ENCODE peak calls at places on chromosomes 7 and 10, in six cellular contexts. K, X, M, O, Z and T are unnamed samples.

GRCh38 chr10:13448216-13448615 is 80.6 kb downstream of the BEND7 start:
- DNase-seq in M (no peak), K (no peak), O (no peak), Z (no peak), X (no peak), T (peak; percentile 68)

GRCh38 chr10:126663880-126664279 is 6.6 kb downstream of the C10orf90 start:
- DNase-seq in M (peak; percentile 17), X (no peak), Z (no peak), O (no peak), K (no peak), T (peak; percentile 68)

GRCh38 chr7:73779517-73779916 is 9.4 kb upstream of the CLDN3 start:
- DNase-seq in K (no peak), M (no peak), X (no peak), O (no peak), Z (no peak), T (no peak)

GRCh38 chr7:4247106-4247876 is 434.8 kb upstream of the FOXK1 start:
- DNase-seq in X (no peak), Z (no peak), M (no peak), O (no peak), K (no peak), T (no peak)

GRCh38 chr10:120514035-120514620 is 57.1 kb downstream of the PLPP4 start:
- DNase-seq in K (peak; percentile 42), O (peak; percentile 78), X (no peak), Z (peak; percentile 20), M (peak; percentile 13), T (peak; percentile 6)

GRCh38 chr7:134276951-134277350 is 39.8 kb downstream of the SLC35B4 start:
- DNase-seq in X (no peak), O (no peak), K (no peak), Z (no peak), M (no peak), T (no peak)

GRCh38 chr7:31488562-31489203 is 25.2 kb upstream of the ITPRID1 start:
- DNase-seq in O (peak; percentile 66), M (peak; percentile 6), X (no peak), K (peak; percentile 71), Z (peak; percentile 68), T (peak; percentile 2)

GRCh38 chr10:49700997-49701396 is 21.5 kb downstream of the C10orf53 start:
- DNase-seq in M (no peak), O (no peak), K (no peak), X (no peak), Z (no peak), T (no peak)

GRCh38 chr7:100444311-100445278 is 8.3 kb upstream of the PPP1R35 start:
- DNase-seq in Z (peak; percentile 15), X (no peak), O (peak; percentile 56), M (peak; percentile 71), K (no peak), T (peak; percentile 98)

GRCh38 chr10:100766693-100767427 is 21.5 kb downstream of the PAX2 start:
- DNase-seq in O (no peak), K (no peak), Z (no peak), M (no peak), X (no peak), T (no peak)
- TF ChIP-seq CTCF in O (no peak), K (no peak), Z (no peak), M (no peak), X (no peak), T (no peak)

DNA sequence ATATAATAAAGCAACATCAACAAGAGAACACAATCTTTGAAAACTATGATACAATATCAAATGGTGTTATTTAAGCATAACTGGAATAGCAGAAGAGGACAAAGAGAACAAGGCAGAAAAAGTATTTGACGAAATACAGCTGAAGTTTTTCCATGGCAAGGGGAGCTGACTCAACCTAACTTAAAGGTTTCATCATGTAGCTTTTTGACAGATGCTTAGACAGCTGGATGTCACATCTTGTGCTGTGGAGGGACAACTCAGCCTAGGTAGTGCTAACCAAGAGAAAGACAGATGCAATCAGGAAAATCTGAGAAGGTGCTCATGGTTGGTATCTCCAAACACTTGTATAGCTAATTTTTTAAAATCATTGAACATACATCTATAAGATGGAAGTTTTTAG is 208.2 kb downstream of the TFEC start:
- DNase-seq in Z (no peak), K (no peak), M (no peak), X (no peak), O (no peak), T (no peak)
- TF ChIP-seq CTCF in Z (no peak), K (no peak), M (no peak), X (no peak), O (no peak), T (no peak)

DNA sequence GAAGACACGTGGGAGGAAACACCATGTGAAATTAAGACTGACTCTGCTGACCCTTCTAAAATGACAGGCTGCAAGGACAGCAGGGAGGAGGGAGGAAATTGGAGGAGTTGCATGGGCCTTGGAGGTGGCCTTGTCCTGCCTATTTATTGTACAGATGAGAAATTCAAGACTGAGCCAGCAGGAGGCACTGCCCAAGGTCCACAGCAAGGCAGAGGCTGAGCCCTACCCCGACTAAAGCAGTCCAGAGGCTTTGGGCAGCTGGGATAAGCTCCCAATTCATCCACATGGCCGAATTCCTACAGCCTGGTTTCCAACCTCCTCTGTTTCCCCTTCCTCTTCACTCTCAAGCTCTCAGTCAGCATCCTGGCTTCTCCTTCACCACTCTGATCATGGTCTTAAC is 215.9 kb upstream of the ZMIZ1 start:
- DNase-seq in X (no peak), K (peak; percentile 46), M (no peak), Z (peak; percentile 25), O (peak; percentile 35), T (no peak)
- TF ChIP-seq CTCF in X (peak; percentile 37), K (peak; percentile 11), M (peak; percentile 25), Z (no peak), O (peak; percentile 40), T (no peak)

GRCh38 chr7:116173051-116174028 is 37.0 kb upstream of the TES start:
- DNase-seq in M (peak; percentile 28), K (no peak), Z (peak; percentile 40), X (no peak), O (peak; percentile 25), T (peak; percentile 34)
- TF ChIP-seq CTCF in M (peak; percentile 63), K (no peak), Z (peak; percentile 26), X (peak; percentile 83), O (peak; percentile 63), T (peak; percentile 19)

DNA sequence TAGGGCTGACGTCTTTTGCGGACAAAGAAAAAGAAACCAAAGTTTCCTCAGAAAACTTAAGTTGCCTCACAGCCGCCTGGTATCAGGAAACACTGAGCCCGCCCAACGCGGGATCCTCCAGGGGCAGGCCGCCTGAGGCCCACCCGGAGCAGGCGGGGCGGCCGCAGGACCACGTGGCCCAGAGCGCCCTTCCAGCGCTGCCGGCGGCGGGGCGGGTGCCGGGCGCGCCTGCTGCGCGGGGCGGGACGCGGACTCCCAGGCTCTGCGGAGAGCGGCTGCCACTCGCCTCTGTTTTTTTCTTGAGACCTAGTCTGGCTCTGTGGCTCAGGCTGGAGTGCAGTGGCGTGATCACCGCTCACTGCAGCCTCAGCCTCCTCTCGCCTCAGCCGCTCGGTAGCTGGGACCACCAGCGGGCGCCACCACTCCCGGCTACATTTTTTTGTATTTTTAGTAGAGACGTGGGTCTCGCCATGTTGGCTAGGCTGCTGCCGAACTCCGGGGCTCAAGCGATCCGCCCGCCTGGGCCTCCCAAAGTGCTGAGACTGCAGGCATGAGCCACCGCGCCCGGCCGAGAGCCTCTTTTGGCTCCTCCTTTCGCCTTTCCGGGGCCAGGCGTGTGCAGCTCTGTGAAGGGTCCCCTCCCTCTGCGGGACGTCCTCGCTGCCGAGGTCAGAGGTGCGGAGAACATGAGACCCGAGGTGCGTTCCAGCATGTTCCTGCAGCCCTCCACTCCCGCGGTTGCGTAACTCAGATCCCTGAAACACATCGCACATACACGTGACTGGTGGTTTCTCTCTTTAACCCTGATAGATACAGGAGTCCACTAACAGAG is 11.6 kb upstream of the HNRNPF start:
- DNase-seq in K (peak; percentile 90), Z (peak; percentile 84), M (peak; percentile 86), O (peak; percentile 59), X (no peak), T (peak; percentile 94)
- TF ChIP-seq CTCF in K (no peak), Z (peak; percentile 10), M (no peak), O (no peak), X (peak; percentile 35), T (peak; percentile 14)

DNA sequence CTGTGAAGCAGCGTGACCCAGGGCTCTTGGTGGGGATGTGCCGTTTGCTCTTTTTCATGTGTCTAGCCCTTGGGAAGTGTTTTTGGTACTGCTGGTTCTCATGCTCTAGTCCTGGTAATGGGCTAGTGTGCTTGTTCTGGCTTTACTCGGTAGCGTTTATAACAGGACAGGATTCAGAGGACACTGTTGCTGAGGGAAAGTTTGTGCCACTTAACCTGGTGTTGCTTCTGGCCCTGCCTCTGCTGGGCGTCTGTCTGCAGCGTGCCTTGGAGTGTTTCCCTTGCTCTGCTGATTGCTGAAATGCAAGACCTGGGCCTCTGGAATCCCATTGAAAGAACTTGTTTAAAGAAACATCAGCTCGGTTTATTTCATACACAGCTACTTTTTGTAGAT is 35.0 kb downstream of the INPP5A start:
- DNase-seq in Z (no peak), M (no peak), X (no peak), K (no peak), O (no peak), T (no peak)
- TF ChIP-seq CTCF in Z (no peak), M (no peak), X (no peak), K (no peak), O (no peak), T (no peak)

GRCh38 chr10:78249690-78250089 is 216.0 kb downstream of the RPS24 start:
- DNase-seq in K (no peak), X (no peak), M (no peak), O (no peak), Z (no peak), T (no peak)

GRCh38 chr10:78251041-78251434 is 217.4 kb downstream of the RPS24 start:
- DNase-seq in X (no peak), O (no peak), M (no peak), Z (no peak), K (no peak), T (no peak)

GRCh38 chr10:78247821-78248220 is 214.2 kb downstream of the RPS24 start:
- DNase-seq in X (no peak), M (no peak), Z (no peak), O (no peak), K (no peak), T (no peak)

GRCh38 chr10:78248651-78249464 is 215.2 kb downstream of the RPS24 start:
- DNase-seq in O (no peak), K (no peak), M (no peak), Z (no peak), X (no peak), T (peak; percentile 68)

GRCh38 chr10:78250313-78251040 is 216.8 kb downstream of the RPS24 start:
- DNase-seq in K (no peak), X (no peak), M (no peak), O (no peak), Z (no peak), T (no peak)
- TF ChIP-seq CTCF in K (no peak), X (no peak), M (no peak), O (no peak), Z (no peak), T (no peak)

GRCh38 chr7:148296994-148297644 is 293.4 kb upstream of the C7orf33 start:
- DNase-seq in X (no peak), Z (no peak), M (no peak), O (no peak), K (no peak), T (no peak)
- TF ChIP-seq CTCF in X (peak; percentile 22), Z (no peak), M (no peak), O (peak; percentile 33), K (no peak), T (no peak)

DNA sequence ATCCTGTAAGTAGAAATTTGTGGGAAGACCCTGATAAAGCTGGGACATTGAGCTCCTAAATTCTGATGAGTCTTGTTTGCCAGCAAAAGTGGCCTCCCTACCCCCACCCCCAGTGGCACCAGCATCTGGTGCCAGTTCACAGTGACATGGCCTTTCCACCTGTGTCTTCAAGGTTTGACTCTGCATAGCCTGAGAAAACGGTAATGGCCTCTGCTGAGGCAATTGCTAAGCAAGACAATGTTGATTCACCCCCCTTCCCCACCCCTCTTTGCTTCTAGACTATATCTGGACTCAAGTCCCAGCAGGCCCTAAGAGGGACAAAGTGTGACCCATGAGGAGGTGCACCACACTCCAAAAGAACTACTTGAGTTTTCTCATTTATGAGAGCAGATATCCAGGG is 48.0 kb upstream of the PIK3CG start:
- DNase-seq in M (no peak), X (no peak), K (no peak), O (no peak), Z (no peak), T (no peak)
- TF ChIP-seq CTCF in M (no peak), X (no peak), K (no peak), O (no peak), Z (no peak), T (no peak)